ENCODE peak calls at places on chromosomes 1 and 21, in eight cellular contexts. One of them, this sample, is unnamed.

GRCh38 chr1:32651461-32652073 is 559 bp downstream of the RBBP4 start:
- DNase-seq in MM.1S: peak; percentile 64
- DNase-seq in kidney glomerular epithelial cell: no peak
- DNase-seq in fibroblast of lung: no peak
- DNase-seq in hypothalamus: no peak
- DNase-seq in ovary: no peak
- DNase-seq in D341Med: no peak
- DNase-seq in activated naive CD4-positive, alpha-beta T cell treated with Interleukin-2 at 50 U/mL for 16 hours: no peak
- DNase-seq in this sample: peak; percentile 61

GRCh38 chr21:23543334-23543733 is 2063.9 kb downstream of the MRPL39 start:
- DNase-seq in D341Med: no peak
- DNase-seq in activated naive CD4-positive, alpha-beta T cell treated with Interleukin-2 at 50 U/mL for 16 hours: no peak
- DNase-seq in kidney glomerular epithelial cell: no peak
- DNase-seq in ovary: no peak
- DNase-seq in fibroblast of lung: no peak
- DNase-seq in hypothalamus: no peak
- DNase-seq in MM.1S: no peak
- DNase-seq in this sample: peak; percentile 28

GRCh38 chr1:228272331-228272791 is 64.5 kb downstream of the OBSCN start:
- DNase-seq in D341Med: peak; percentile 22
- DNase-seq in fibroblast of lung: no peak
- DNase-seq in ovary: no peak
- DNase-seq in hypothalamus: no peak
- DNase-seq in MM.1S: no peak
- DNase-seq in kidney glomerular epithelial cell: no peak
- DNase-seq in activated naive CD4-positive, alpha-beta T cell treated with Interleukin-2 at 50 U/mL for 16 hours: no peak
- DNase-seq in this sample: no peak

GRCh38 chr1:64122588-64122987 is 80.8 kb upstream of the UBE2U start:
- DNase-seq in D341Med: no peak
- DNase-seq in hypothalamus: no peak
- DNase-seq in kidney glomerular epithelial cell: peak; percentile 47
- DNase-seq in fibroblast of lung: no peak
- DNase-seq in ovary: no peak
- DNase-seq in MM.1S: no peak
- DNase-seq in activated naive CD4-positive, alpha-beta T cell treated with Interleukin-2 at 50 U/mL for 16 hours: no peak
- DNase-seq in this sample: no peak

GRCh38 chr1:239814306-239814881 is 277.3 kb upstream of the FMN2 start:
- DNase-seq in MM.1S: peak; percentile 36
- DNase-seq in activated naive CD4-positive, alpha-beta T cell treated with Interleukin-2 at 50 U/mL for 16 hours: peak; percentile 27
- DNase-seq in kidney glomerular epithelial cell: peak; percentile 69
- DNase-seq in hypothalamus: no peak
- DNase-seq in fibroblast of lung: peak; percentile 74
- DNase-seq in ovary: no peak
- DNase-seq in D341Med: no peak
- DNase-seq in this sample: no peak

GRCh38 chr1:10020668-10021067 is 12.1 kb upstream of the UBE4B start:
- DNase-seq in fibroblast of lung: no peak
- DNase-seq in MM.1S: no peak
- DNase-seq in ovary: no peak
- DNase-seq in D341Med: no peak
- DNase-seq in activated naive CD4-positive, alpha-beta T cell treated with Interleukin-2 at 50 U/mL for 16 hours: no peak
- DNase-seq in kidney glomerular epithelial cell: no peak
- DNase-seq in hypothalamus: no peak
- DNase-seq in this sample: no peak

GRCh38 chr21:14070049-14070893 is 140.5 kb downstream of the LIPI start:
- DNase-seq in activated naive CD4-positive, alpha-beta T cell treated with Interleukin-2 at 50 U/mL for 16 hours: no peak
- DNase-seq in D341Med: no peak
- DNase-seq in hypothalamus: no peak
- DNase-seq in fibroblast of lung: no peak
- DNase-seq in MM.1S: no peak
- DNase-seq in ovary: no peak
- DNase-seq in kidney glomerular epithelial cell: no peak
- DNase-seq in this sample: no peak

GRCh38 chr21:45130324-45130774 is 56.0 kb downstream of the ADARB1 start:
- DNase-seq in activated naive CD4-positive, alpha-beta T cell treated with Interleukin-2 at 50 U/mL for 16 hours: no peak
- DNase-seq in ovary: peak; percentile 66
- DNase-seq in hypothalamus: no peak
- DNase-seq in MM.1S: no peak
- DNase-seq in D341Med: peak; percentile 9
- DNase-seq in fibroblast of lung: peak; percentile 89
- DNase-seq in kidney glomerular epithelial cell: peak; percentile 70
- DNase-seq in this sample: peak; percentile 65

GRCh38 chr1:39153684-39154083 is 50.8 kb upstream of the MACF1 start:
- DNase-seq in kidney glomerular epithelial cell: no peak
- DNase-seq in hypothalamus: no peak
- DNase-seq in ovary: no peak
- DNase-seq in MM.1S: no peak
- DNase-seq in activated naive CD4-positive, alpha-beta T cell treated with Interleukin-2 at 50 U/mL for 16 hours: no peak
- DNase-seq in fibroblast of lung: no peak
- DNase-seq in D341Med: no peak
- DNase-seq in this sample: no peak

GRCh38 chr1:206513312-206514111 is 6.2 kb downstream of the RASSF5 start:
- DNase-seq in D341Med: no peak
- DNase-seq in MM.1S: peak; percentile 43
- DNase-seq in fibroblast of lung: peak; percentile 93
- DNase-seq in ovary: peak; percentile 84
- DNase-seq in activated naive CD4-positive, alpha-beta T cell treated with Interleukin-2 at 50 U/mL for 16 hours: no peak
- DNase-seq in hypothalamus: no peak
- DNase-seq in kidney glomerular epithelial cell: no peak
- DNase-seq in this sample: peak; percentile 72

GRCh38 chr1:2557146-2558029 is 1.2 kb downstream of the TNFRSF14 start:
- DNase-seq in kidney glomerular epithelial cell: no peak
- DNase-seq in fibroblast of lung: no peak
- DNase-seq in MM.1S: no peak
- DNase-seq in ovary: no peak
- DNase-seq in D341Med: no peak
- DNase-seq in hypothalamus: no peak
- DNase-seq in activated naive CD4-positive, alpha-beta T cell treated with Interleukin-2 at 50 U/mL for 16 hours: no peak
- DNase-seq in this sample: no peak

GRCh38 chr1:2832506-2833453 is 31.3 kb upstream of the TTC34 start:
- DNase-seq in D341Med: no peak
- DNase-seq in fibroblast of lung: no peak
- DNase-seq in hypothalamus: no peak
- DNase-seq in MM.1S: no peak
- DNase-seq in activated naive CD4-positive, alpha-beta T cell treated with Interleukin-2 at 50 U/mL for 16 hours: no peak
- DNase-seq in kidney glomerular epithelial cell: no peak
- DNase-seq in ovary: no peak
- DNase-seq in this sample: no peak

GRCh38 chr21:45543371-45543709 is 1.1 kb upstream of the SLC19A1 start:
- DNase-seq in activated naive CD4-positive, alpha-beta T cell treated with Interleukin-2 at 50 U/mL for 16 hours: no peak
- DNase-seq in fibroblast of lung: no peak
- DNase-seq in ovary: peak; percentile 63
- DNase-seq in kidney glomerular epithelial cell: no peak
- DNase-seq in hypothalamus: no peak
- DNase-seq in MM.1S: no peak
- DNase-seq in D341Med: peak; percentile 25
- DNase-seq in this sample: peak; percentile 13

GRCh38 chr1:154888757-154889156 is 18.7 kb upstream of the KCNN3 start:
- DNase-seq in ovary: no peak
- DNase-seq in kidney glomerular epithelial cell: no peak
- DNase-seq in D341Med: no peak
- DNase-seq in MM.1S: no peak
- DNase-seq in activated naive CD4-positive, alpha-beta T cell treated with Interleukin-2 at 50 U/mL for 16 hours: no peak
- DNase-seq in hypothalamus: no peak
- DNase-seq in fibroblast of lung: no peak
- DNase-seq in this sample: no peak

GRCh38 chr1:40592107-40592773 is 60.8 kb downstream of the ZNF684 start:
- DNase-seq in activated naive CD4-positive, alpha-beta T cell treated with Interleukin-2 at 50 U/mL for 16 hours: no peak
- DNase-seq in hypothalamus: no peak
- DNase-seq in D341Med: peak; percentile 54
- DNase-seq in ovary: no peak
- DNase-seq in MM.1S: peak; percentile 68
- DNase-seq in kidney glomerular epithelial cell: peak; percentile 21
- DNase-seq in fibroblast of lung: peak; percentile 39
- DNase-seq in this sample: peak; percentile 38

GRCh38 chr1:204127597-204128242 is 24.1 kb downstream of the ETNK2 start:
- DNase-seq in activated naive CD4-positive, alpha-beta T cell treated with Interleukin-2 at 50 U/mL for 16 hours: peak; percentile 23
- DNase-seq in fibroblast of lung: peak; percentile 85
- DNase-seq in hypothalamus: no peak
- DNase-seq in MM.1S: peak; percentile 28
- DNase-seq in D341Med: peak; percentile 91
- DNase-seq in ovary: peak; percentile 72
- DNase-seq in kidney glomerular epithelial cell: peak; percentile 74
- DNase-seq in this sample: peak; percentile 77

GRCh38 chr1:32742132-32742947 is 39.8 kb upstream of the SYNC start:
- DNase-seq in D341Med: no peak
- DNase-seq in MM.1S: no peak
- DNase-seq in hypothalamus: no peak
- DNase-seq in kidney glomerular epithelial cell: no peak
- DNase-seq in ovary: peak; percentile 62
- DNase-seq in fibroblast of lung: no peak
- DNase-seq in activated naive CD4-positive, alpha-beta T cell treated with Interleukin-2 at 50 U/mL for 16 hours: no peak
- DNase-seq in this sample: no peak

GRCh38 chr1:44632511-44633072 is 41.7 kb downstream of the TMEM53 start:
- DNase-seq in ovary: no peak
- DNase-seq in fibroblast of lung: no peak
- DNase-seq in MM.1S: no peak
- DNase-seq in kidney glomerular epithelial cell: peak; percentile 38
- DNase-seq in activated naive CD4-positive, alpha-beta T cell treated with Interleukin-2 at 50 U/mL for 16 hours: peak; percentile 9
- DNase-seq in D341Med: no peak
- DNase-seq in hypothalamus: no peak
- DNase-seq in this sample: no peak

GRCh38 chr21:42453301-42454220 is 42.5 kb downstream of the RSPH1 start:
- DNase-seq in kidney glomerular epithelial cell: no peak
- DNase-seq in D341Med: no peak
- DNase-seq in fibroblast of lung: no peak
- DNase-seq in activated naive CD4-positive, alpha-beta T cell treated with Interleukin-2 at 50 U/mL for 16 hours: no peak
- DNase-seq in MM.1S: no peak
- DNase-seq in hypothalamus: no peak
- DNase-seq in ovary: no peak
- DNase-seq in this sample: no peak

GRCh38 chr1:53715478-53715877 is 23.5 kb downstream of the GLIS1 start:
- DNase-seq in kidney glomerular epithelial cell: no peak
- DNase-seq in ovary: no peak
- DNase-seq in MM.1S: peak; percentile 37
- DNase-seq in D341Med: peak; percentile 69
- DNase-seq in fibroblast of lung: peak; percentile 39
- DNase-seq in activated naive CD4-positive, alpha-beta T cell treated with Interleukin-2 at 50 U/mL for 16 hours: no peak
- DNase-seq in hypothalamus: no peak
- DNase-seq in this sample: peak; percentile 22

GRCh38 chr1:219416598-219417238 is 196.2 kb downstream of the ZC3H11B start:
- DNase-seq in activated naive CD4-positive, alpha-beta T cell treated with Interleukin-2 at 50 U/mL for 16 hours: peak; percentile 56
- DNase-seq in fibroblast of lung: peak; percentile 64
- DNase-seq in hypothalamus: no peak
- DNase-seq in D341Med: peak; percentile 58
- DNase-seq in kidney glomerular epithelial cell: peak; percentile 36
- DNase-seq in ovary: peak; percentile 54
- DNase-seq in MM.1S: peak; percentile 64
- DNase-seq in this sample: peak; percentile 80

GRCh38 chr1:168483531-168483930 is 60.3 kb downstream of the XCL2 start:
- DNase-seq in activated naive CD4-positive, alpha-beta T cell treated with Interleukin-2 at 50 U/mL for 16 hours: no peak
- DNase-seq in kidney glomerular epithelial cell: peak; percentile 46
- DNase-seq in MM.1S: no peak
- DNase-seq in D341Med: no peak
- DNase-seq in fibroblast of lung: peak; percentile 39
- DNase-seq in ovary: no peak
- DNase-seq in hypothalamus: no peak
- DNase-seq in this sample: no peak